ENCODE peak calls at places on chromosomes 16 and 17, in ten cellular contexts. One of them, this sample, is unnamed.

GRCh38 chr16:56269276-56269675 is 78.0 kb downstream of the GNAO1 start:
- DNase-seq in SK-MEL-5: no peak
- DNase-seq in HAP-1: no peak
- DNase-seq in NCI-H524: no peak
- DNase-seq in H7: no peak
- DNase-seq in activated CD8-positive, alpha-beta memory T cell treated with anti-CD3 and anti-CD28 coated beads for 1 hour: no peak
- DNase-seq in Ammon's horn: peak
- DNase-seq in CD4-positive, alpha-beta T cell: no peak
- DNase-seq in activated CD4-positive, alpha-beta T cell treated with anti-CD3 and anti-CD28 coated beads, Interleukin-2, amount 50 U/mL, for 1 hour: no peak
- DNase-seq in GM20000: no peak
- DNase-seq in this sample: no peak

GRCh38 chr16:84391151-84391873 is 23.0 kb downstream of the ATP2C2 start:
- DNase-seq in activated CD8-positive, alpha-beta memory T cell treated with anti-CD3 and anti-CD28 coated beads for 1 hour: no peak
- DNase-seq in SK-MEL-5: no peak
- DNase-seq in Ammon's horn: peak
- DNase-seq in GM20000: no peak
- DNase-seq in H7: no peak
- DNase-seq in CD4-positive, alpha-beta T cell: no peak
- DNase-seq in HAP-1: no peak
- DNase-seq in NCI-H524: no peak
- DNase-seq in activated CD4-positive, alpha-beta T cell treated with anti-CD3 and anti-CD28 coated beads, Interleukin-2, amount 50 U/mL, for 1 hour: no peak
- DNase-seq in this sample: no peak

GRCh38 chr16:85253127-85253941 is 141.1 kb upstream of the CIBAR2 start:
- DNase-seq in GM20000: peak
- DNase-seq in activated CD4-positive, alpha-beta T cell treated with anti-CD3 and anti-CD28 coated beads, Interleukin-2, amount 50 U/mL, for 1 hour: peak
- DNase-seq in NCI-H524: peak
- DNase-seq in activated CD8-positive, alpha-beta memory T cell treated with anti-CD3 and anti-CD28 coated beads for 1 hour: peak
- DNase-seq in HAP-1: no peak
- DNase-seq in Ammon's horn: peak
- DNase-seq in CD4-positive, alpha-beta T cell: peak
- DNase-seq in H7: peak
- DNase-seq in SK-MEL-5: peak
- DNase-seq in this sample: peak

GRCh38 chr16:17002557-17002956 is 468.2 kb downstream of the XYLT1 start:
- DNase-seq in HAP-1: no peak
- DNase-seq in activated CD4-positive, alpha-beta T cell treated with anti-CD3 and anti-CD28 coated beads, Interleukin-2, amount 50 U/mL, for 1 hour: no peak
- DNase-seq in Ammon's horn: no peak
- DNase-seq in NCI-H524: no peak
- DNase-seq in SK-MEL-5: no peak
- DNase-seq in GM20000: no peak
- DNase-seq in H7: no peak
- DNase-seq in CD4-positive, alpha-beta T cell: no peak
- DNase-seq in activated CD8-positive, alpha-beta memory T cell treated with anti-CD3 and anti-CD28 coated beads for 1 hour: no peak
- DNase-seq in this sample: no peak

GRCh38 chr17:31467502-31468256 is 76.2 kb downstream of the RAB11FIP4 start:
- DNase-seq in SK-MEL-5: no peak
- DNase-seq in CD4-positive, alpha-beta T cell: no peak
- DNase-seq in HAP-1: peak
- DNase-seq in activated CD8-positive, alpha-beta memory T cell treated with anti-CD3 and anti-CD28 coated beads for 1 hour: no peak
- DNase-seq in H7: peak
- DNase-seq in activated CD4-positive, alpha-beta T cell treated with anti-CD3 and anti-CD28 coated beads, Interleukin-2, amount 50 U/mL, for 1 hour: no peak
- DNase-seq in Ammon's horn: peak
- DNase-seq in NCI-H524: no peak
- DNase-seq in GM20000: no peak
- DNase-seq in this sample: no peak

GRCh38 chr17:12536472-12536871 is 129.2 kb upstream of the MYOCD start:
- DNase-seq in SK-MEL-5: no peak
- DNase-seq in NCI-H524: no peak
- DNase-seq in GM20000: no peak
- DNase-seq in activated CD4-positive, alpha-beta T cell treated with anti-CD3 and anti-CD28 coated beads, Interleukin-2, amount 50 U/mL, for 1 hour: no peak
- DNase-seq in CD4-positive, alpha-beta T cell: no peak
- DNase-seq in Ammon's horn: no peak
- DNase-seq in HAP-1: no peak
- DNase-seq in H7: no peak
- DNase-seq in activated CD8-positive, alpha-beta memory T cell treated with anti-CD3 and anti-CD28 coated beads for 1 hour: no peak
- DNase-seq in this sample: no peak

GRCh38 chr17:12790806-12791148 is 1.5 kb downstream of the ARHGAP44 start:
- DNase-seq in Ammon's horn: peak
- DNase-seq in activated CD4-positive, alpha-beta T cell treated with anti-CD3 and anti-CD28 coated beads, Interleukin-2, amount 50 U/mL, for 1 hour: no peak
- DNase-seq in NCI-H524: peak
- DNase-seq in GM20000: no peak
- DNase-seq in SK-MEL-5: no peak
- DNase-seq in HAP-1: no peak
- DNase-seq in CD4-positive, alpha-beta T cell: no peak
- DNase-seq in H7: peak
- DNase-seq in activated CD8-positive, alpha-beta memory T cell treated with anti-CD3 and anti-CD28 coated beads for 1 hour: no peak
- DNase-seq in this sample: no peak

GRCh38 chr17:42027961-42028790 is 8.3 kb downstream of the NKIRAS2 start:
- DNase-seq in H7: peak
- DNase-seq in HAP-1: no peak
- DNase-seq in GM20000: no peak
- DNase-seq in CD4-positive, alpha-beta T cell: no peak
- DNase-seq in SK-MEL-5: peak
- DNase-seq in activated CD8-positive, alpha-beta memory T cell treated with anti-CD3 and anti-CD28 coated beads for 1 hour: no peak
- DNase-seq in NCI-H524: no peak
- DNase-seq in activated CD4-positive, alpha-beta T cell treated with anti-CD3 and anti-CD28 coated beads, Interleukin-2, amount 50 U/mL, for 1 hour: no peak
- DNase-seq in Ammon's horn: no peak
- DNase-seq in this sample: no peak

GRCh38 chr17:75845058-75845711 is 981 bp upstream of the UNC13D start:
- DNase-seq in SK-MEL-5: peak
- DNase-seq in Ammon's horn: peak
- DNase-seq in GM20000: peak
- DNase-seq in HAP-1: peak
- DNase-seq in NCI-H524: peak
- DNase-seq in CD4-positive, alpha-beta T cell: peak
- DNase-seq in activated CD4-positive, alpha-beta T cell treated with anti-CD3 and anti-CD28 coated beads, Interleukin-2, amount 50 U/mL, for 1 hour: peak
- DNase-seq in activated CD8-positive, alpha-beta memory T cell treated with anti-CD3 and anti-CD28 coated beads for 1 hour: no peak
- DNase-seq in H7: peak
- DNase-seq in this sample: no peak

This sample was measured in COLO829.